ENCODE peak calls at places on chromosome 13, in six cellular contexts. R, T, E, Q, H and W are unnamed samples.

GRCh38 chr13:112895521-112896465 is 73.2 kb upstream of the MCF2L start:
- DNase-seq in H (no peak), R (no peak), T (no peak), E (no peak), Q (no peak), W (no peak)

GRCh38 chr13:31174018-31174417 is 12.3 kb upstream of the HSPH1 start:
- DNase-seq in T (no peak), H (no peak), E (peak), Q (no peak), R (no peak), W (no peak)

GRCh38 chr13:24683833-24684599 is 3.8 kb downstream of the ATP12A start:
- DNase-seq in Q (peak), E (peak), R (peak), T (peak), H (peak), W (peak)

GRCh38 chr13:28501547-28501946 is 6.6 kb upstream of the FLT1 start:
- DNase-seq in H (no peak), T (peak), Q (no peak), E (no peak), R (no peak), W (no peak)

GRCh38 chr13:102907016-102907756 is 61.4 kb downstream of the ERCC5 start:
- DNase-seq in R (no peak), E (no peak), Q (no peak), H (no peak), T (no peak), W (no peak)

GRCh38 chr13:36919833-36920611 is at the start of gene SMAD9:
- DNase-seq in Q (peak), H (peak), E (peak), R (peak), T (peak), W (peak)

GRCh38 chr13:33075996-33076395 is 59.8 kb downstream of the KL start:
- DNase-seq in E (no peak), H (no peak), R (no peak), T (no peak), Q (no peak), W (no peak)

GRCh38 chr13:59747529-59747928 is 416.2 kb downstream of the DIAPH3 start:
- DNase-seq in Q (no peak), H (no peak), T (no peak), R (no peak), E (no peak), W (peak)

GRCh38 chr13:49791753-49792549 is 531 bp downstream of the KPNA3 start:
- DNase-seq in T (peak), E (peak), H (peak), Q (peak), R (no peak), W (peak)

GRCh38 chr13:75889427-75889826 is 253.3 kb downstream of the LMO7 start:
- DNase-seq in H (no peak), Q (no peak), T (no peak), E (no peak), R (no peak), W (no peak)

GRCh38 chr13:60329221-60329983 is 67.6 kb upstream of the TDRD3 start:
- DNase-seq in Q (peak), E (peak), H (peak), R (no peak), T (no peak), W (peak)

GRCh38 chr13:110000534-110001345 is 214.4 kb upstream of the IRS2 start:
- DNase-seq in R (no peak), T (no peak), Q (no peak), E (no peak), H (no peak), W (no peak)

GRCh38 chr13:98937911-98938381 is 39.9 kb downstream of the DOCK9 start:
- DNase-seq in Q (no peak), H (no peak), T (no peak), E (peak), R (no peak), W (no peak)

GRCh38 chr13:97369269-97369893 is 64.6 kb upstream of the RAP2A start:
- DNase-seq in T (no peak), E (no peak), H (no peak), R (peak), Q (no peak), W (peak)

GRCh38 chr13:54980651-54981050 is 1952.0 kb downstream of the OLFM4 start:
- DNase-seq in E (no peak), H (no peak), R (no peak), T (no peak), Q (no peak), W (no peak)

GRCh38 chr13:98746968-98747367 is 5.5 kb downstream of the SLC15A1 start:
- DNase-seq in T (no peak), H (peak), E (no peak), Q (peak), R (no peak), W (no peak)

GRCh38 chr13:49679244-49679643 is 12.0 kb downstream of the EBPL start:
- DNase-seq in H (peak), Q (no peak), E (peak), T (no peak), R (no peak), W (peak)

GRCh38 chr13:39536274-39536673 is 66.7 kb downstream of the LHFPL6 start:
- DNase-seq in R (no peak), H (no peak), E (no peak), T (no peak), Q (no peak), W (no peak)

GRCh38 chr13:79775830-79776229 is 294.9 kb downstream of the NDFIP2 start:
- DNase-seq in H (peak), Q (peak), T (peak), R (peak), E (peak), W (peak)

GRCh38 chr13:114063545-114064515 is 68.6 kb downstream of the RASA3 start:
- DNase-seq in H (peak), R (no peak), Q (no peak), T (peak), E (peak), W (no peak)

DNA sequence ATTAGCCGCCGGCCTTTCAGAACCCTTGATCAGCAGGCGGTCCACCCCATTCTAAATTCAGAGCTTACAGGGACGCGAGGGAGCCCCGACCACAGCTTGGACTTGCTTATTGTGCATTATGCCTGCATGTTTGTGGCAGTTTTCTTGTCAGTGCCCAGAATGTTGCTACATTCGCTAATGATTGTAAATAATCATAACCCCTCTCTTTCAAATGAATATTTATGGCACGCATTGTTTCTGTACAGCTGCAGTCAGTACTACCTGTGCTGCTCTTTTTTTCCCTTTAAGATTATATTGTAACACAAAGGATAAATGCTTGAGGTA is 321 bp upstream of the VPS36 start:
- DNase-seq in R (no peak), Q (no peak), H (no peak), E (no peak), T (no peak), W (no peak)
- TF ChIP-seq CTCF in R (peak), Q (no peak), H (no peak), E (no peak), T (no peak), W (no peak)

DNA sequence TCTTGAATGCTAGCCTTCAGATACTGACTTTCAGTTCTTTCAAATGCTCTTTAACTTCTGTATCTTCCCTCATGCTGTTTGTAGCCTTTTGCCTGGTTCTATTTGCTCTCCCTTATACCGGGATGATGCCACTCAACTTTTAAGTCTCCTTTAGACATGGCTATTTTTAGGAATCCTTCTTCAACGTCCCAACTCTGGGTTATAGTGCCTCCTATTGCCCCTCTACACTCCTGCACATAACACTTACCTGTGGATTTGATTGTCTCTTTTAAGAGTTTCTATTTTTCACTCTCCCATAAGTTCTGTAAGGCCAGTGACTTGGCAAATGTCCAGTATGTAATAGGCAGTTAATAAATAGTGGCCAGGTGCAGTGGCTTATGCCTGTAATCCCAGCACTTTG is 343.0 kb downstream of the KLF5 start:
- DNase-seq in E (no peak), Q (no peak), R (no peak), T (no peak), H (peak), W (no peak)
- TF ChIP-seq CTCF in E (no peak), Q (peak), R (no peak), T (no peak), H (no peak), W (no peak)

DNA sequence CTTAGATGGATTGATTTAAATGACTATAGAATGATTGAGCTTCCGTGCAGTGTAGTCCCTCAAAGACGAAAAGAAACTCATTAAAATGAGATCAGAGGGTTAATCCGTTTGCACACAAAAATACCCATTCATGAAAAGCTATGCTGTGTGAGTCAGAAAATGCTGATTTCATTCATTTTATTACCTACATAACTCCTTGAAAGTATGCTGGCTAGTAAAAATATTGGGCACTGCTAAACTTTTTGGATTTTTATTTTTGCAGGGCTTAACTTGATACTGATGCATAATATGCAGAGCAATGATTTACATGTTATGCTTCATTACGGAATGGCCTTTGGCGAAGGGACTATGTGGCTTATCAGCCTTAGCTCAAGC is 54.2 kb downstream of the WDFY2 start:
- DNase-seq in R (no peak), T (no peak), Q (no peak), H (no peak), E (no peak), W (no peak)
- TF ChIP-seq CTCF in R (no peak), T (no peak), Q (no peak), H (no peak), E (no peak), W (no peak)

GRCh38 chr13:111110054-111110453 is 5.1 kb upstream of the ARHGEF7 start:
- DNase-seq in Q (no peak), T (no peak), E (no peak), H (no peak), R (no peak), W (no peak)
- TF ChIP-seq CTCF in Q (no peak), T (no peak), E (no peak), H (no peak), R (no peak), W (no peak)

DNA sequence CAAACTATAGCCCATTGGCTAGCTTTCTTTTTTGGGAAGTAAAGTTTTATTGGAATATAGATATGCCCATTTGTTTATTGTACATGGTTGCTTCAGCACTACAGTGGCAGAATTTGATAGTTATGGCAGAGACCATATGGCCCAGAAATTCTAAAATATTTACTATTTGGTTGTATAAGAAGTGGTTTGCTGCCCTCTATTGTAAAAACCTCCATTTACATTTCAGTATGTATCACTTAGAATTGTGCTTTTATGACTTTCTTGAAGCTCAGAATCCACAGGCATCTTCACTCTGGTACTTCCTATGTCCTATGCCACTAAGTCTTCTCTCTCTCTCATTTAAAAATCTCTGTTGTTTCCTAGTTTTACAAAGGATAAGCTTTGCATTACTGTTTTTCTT is 37.7 kb downstream of the DLEU7 start:
- DNase-seq in Q (peak), R (no peak), T (no peak), H (peak), E (peak), W (no peak)
- TF ChIP-seq CTCF in Q (no peak), R (no peak), T (no peak), H (no peak), E (peak), W (no peak)

DNA sequence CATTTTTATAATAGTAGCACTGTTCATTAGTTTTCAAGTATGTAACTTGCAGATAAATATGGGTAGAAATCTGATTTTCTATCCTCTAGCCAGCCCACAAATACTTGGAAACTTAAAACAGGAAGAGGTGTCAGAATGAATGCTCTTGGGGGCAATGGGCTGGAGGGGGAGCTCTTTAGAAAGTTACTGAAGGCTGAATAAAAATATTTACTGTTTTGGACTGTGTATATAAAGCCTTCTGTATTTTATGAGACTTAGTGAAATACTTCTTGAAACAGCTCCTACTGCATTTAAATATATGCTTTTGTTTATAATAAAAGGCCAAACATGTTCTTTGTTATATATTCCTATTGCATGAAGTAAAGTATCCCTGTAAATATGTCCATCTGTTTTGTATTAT is 138.8 kb downstream of the RGCC start:
- DNase-seq in H (no peak), E (peak), R (no peak), Q (no peak), T (no peak), W (no peak)
- TF ChIP-seq CTCF in H (no peak), E (peak), R (no peak), Q (no peak), T (no peak), W (no peak)

DNA sequence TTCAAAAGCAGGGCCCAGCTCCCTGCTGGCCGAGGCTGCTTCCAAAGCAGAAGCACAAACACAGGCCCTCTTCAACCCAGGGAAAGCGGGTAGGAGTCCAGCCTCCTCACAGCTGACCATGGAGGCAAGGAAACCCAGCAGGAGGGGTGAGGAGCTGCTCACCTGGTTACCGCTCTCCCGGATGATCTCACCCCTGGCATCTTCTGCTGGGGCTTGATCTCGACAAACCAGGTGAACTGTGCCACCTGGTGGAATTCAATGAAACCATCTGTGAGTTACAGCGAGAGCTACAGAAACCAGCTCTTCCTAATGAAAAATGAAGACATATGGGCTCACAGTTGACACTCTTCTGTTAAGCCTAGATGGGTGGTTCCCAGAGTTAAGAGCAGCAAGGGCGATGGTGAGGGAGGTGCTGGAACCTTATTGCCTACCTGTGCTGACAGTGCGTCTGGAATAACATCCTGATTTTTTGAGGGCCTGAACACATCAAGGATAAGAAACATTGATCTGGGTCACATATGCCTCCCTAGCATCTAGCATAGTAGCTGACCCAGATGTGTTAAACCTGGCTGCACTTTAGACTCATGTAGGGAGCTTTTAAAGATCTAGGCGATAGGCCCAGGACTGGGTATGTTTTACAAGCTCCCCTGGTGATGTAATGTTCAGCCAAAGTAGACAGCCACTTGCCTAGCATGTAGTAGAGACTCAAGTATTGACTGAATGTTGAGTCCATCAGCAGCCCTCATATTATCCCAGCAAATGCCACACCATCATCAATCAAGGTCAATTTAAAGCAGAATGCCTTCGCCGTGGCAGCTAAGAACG is 6.1 kb downstream of the DHRS12 start:
- DNase-seq in T (no peak), E (peak), R (peak), H (peak), Q (peak), W (peak)
- TF ChIP-seq CTCF in T (peak), E (peak), R (peak), H (peak), Q (peak), W (peak)

DNA sequence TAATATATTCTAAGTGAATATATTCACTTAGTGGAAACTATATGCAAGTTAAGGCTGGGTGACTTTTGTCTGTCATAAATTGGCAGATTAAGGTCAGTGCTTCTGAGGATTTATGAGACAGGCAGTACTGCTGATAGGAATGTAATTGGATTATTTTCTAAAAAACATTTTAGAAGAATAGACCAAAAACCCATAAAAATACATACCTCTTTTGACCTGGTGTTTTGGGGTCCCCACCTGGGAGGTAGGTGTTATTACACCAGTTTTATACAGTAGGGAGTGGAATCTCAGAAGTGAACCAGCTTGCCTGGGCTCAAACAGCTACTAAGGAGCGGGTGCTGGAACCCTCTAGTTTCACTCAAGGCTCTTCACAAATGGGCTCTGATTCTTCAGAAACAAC is 25.3 kb downstream of the COG3 start:
- DNase-seq in T (no peak), H (peak), E (no peak), R (peak), Q (no peak), W (no peak)
- TF ChIP-seq CTCF in T (no peak), H (no peak), E (no peak), R (peak), Q (peak), W (peak)

GRCh38 chr13:70623260-70623659 is 515.0 kb upstream of the KLHL1 start:
- DNase-seq in H (no peak), Q (peak), E (peak), R (no peak), T (no peak), W (no peak)
- TF ChIP-seq CTCF in H (peak), Q (no peak), E (peak), R (no peak), T (peak), W (no peak)

GRCh38 chr13:78131811-78132210 is 213.2 kb upstream of the EDNRB start:
- DNase-seq in H (no peak), E (peak), Q (peak), R (no peak), T (no peak), W (no peak)
- TF ChIP-seq CTCF in H (peak), E (peak), Q (no peak), R (no peak), T (no peak), W (peak)